ENCODE peak calls at places on chromosomes 16 and 17, in ten cellular contexts. One of them, this sample, is unnamed.

GRCh38 chr17:48671697-48672171 is 45.6 kb upstream of the HOXB9 start:
- DNase-seq in esophagus squamous epithelium: no peak
- DNase-seq in activated CD4-positive, CD25-positive, alpha-beta regulatory T cell treated with anti-CD3 and anti-CD28 coated beads, Interleukin-2, amount 50 U/mL, for 72 hours: peak
- DNase-seq in fibroblast of the conjunctiva: peak
- DNase-seq in central memory CD4-positive, alpha-beta T cell: peak
- DNase-seq in midbrain: peak
- DNase-seq in activated B cell treated with CpG ODN at 0.5 μM for 24 hours: peak
- DNase-seq in GM23248: peak
- DNase-seq in NCI-H460: peak
- DNase-seq in heart right ventricle: peak
- DNase-seq in this sample: peak

GRCh38 chr16:82043680-82044584 is 8.9 kb downstream of the HSD17B2 start:
- DNase-seq in fibroblast of the conjunctiva: peak
- DNase-seq in esophagus squamous epithelium: no peak
- DNase-seq in activated CD4-positive, CD25-positive, alpha-beta regulatory T cell treated with anti-CD3 and anti-CD28 coated beads, Interleukin-2, amount 50 U/mL, for 72 hours: no peak
- DNase-seq in activated B cell treated with CpG ODN at 0.5 μM for 24 hours: no peak
- DNase-seq in midbrain: no peak
- DNase-seq in heart right ventricle: no peak
- DNase-seq in NCI-H460: no peak
- DNase-seq in GM23248: peak
- DNase-seq in central memory CD4-positive, alpha-beta T cell: no peak
- DNase-seq in this sample: peak

GRCh38 chr17:72749119-72749572 is 343.3 kb downstream of the SLC39A11 start:
- DNase-seq in central memory CD4-positive, alpha-beta T cell: no peak
- DNase-seq in fibroblast of the conjunctiva: no peak
- DNase-seq in NCI-H460: no peak
- DNase-seq in heart right ventricle: no peak
- DNase-seq in activated CD4-positive, CD25-positive, alpha-beta regulatory T cell treated with anti-CD3 and anti-CD28 coated beads, Interleukin-2, amount 50 U/mL, for 72 hours: no peak
- DNase-seq in GM23248: no peak
- DNase-seq in midbrain: no peak
- DNase-seq in esophagus squamous epithelium: no peak
- DNase-seq in activated B cell treated with CpG ODN at 0.5 μM for 24 hours: no peak
- DNase-seq in this sample: no peak

GRCh38 chr17:70420876-70421445 is 251.6 kb downstream of the KCNJ2 start:
- DNase-seq in esophagus squamous epithelium: no peak
- DNase-seq in GM23248: no peak
- DNase-seq in fibroblast of the conjunctiva: no peak
- DNase-seq in NCI-H460: no peak
- DNase-seq in activated CD4-positive, CD25-positive, alpha-beta regulatory T cell treated with anti-CD3 and anti-CD28 coated beads, Interleukin-2, amount 50 U/mL, for 72 hours: no peak
- DNase-seq in midbrain: no peak
- DNase-seq in central memory CD4-positive, alpha-beta T cell: no peak
- DNase-seq in activated B cell treated with CpG ODN at 0.5 μM for 24 hours: no peak
- DNase-seq in heart right ventricle: no peak
- DNase-seq in this sample: peak

GRCh38 chr16:69918241-69918640 is 32.9 kb upstream of the CLEC18A start:
- DNase-seq in esophagus squamous epithelium: no peak
- DNase-seq in activated CD4-positive, CD25-positive, alpha-beta regulatory T cell treated with anti-CD3 and anti-CD28 coated beads, Interleukin-2, amount 50 U/mL, for 72 hours: no peak
- DNase-seq in activated B cell treated with CpG ODN at 0.5 μM for 24 hours: no peak
- DNase-seq in fibroblast of the conjunctiva: no peak
- DNase-seq in midbrain: no peak
- DNase-seq in NCI-H460: no peak
- DNase-seq in heart right ventricle: no peak
- DNase-seq in GM23248: peak
- DNase-seq in central memory CD4-positive, alpha-beta T cell: no peak
- DNase-seq in this sample: no peak

GRCh38 chr17:12839042-12839441 is 49.7 kb downstream of the ARHGAP44 start:
- DNase-seq in NCI-H460: no peak
- DNase-seq in midbrain: no peak
- DNase-seq in GM23248: no peak
- DNase-seq in esophagus squamous epithelium: no peak
- DNase-seq in heart right ventricle: no peak
- DNase-seq in central memory CD4-positive, alpha-beta T cell: no peak
- DNase-seq in activated CD4-positive, CD25-positive, alpha-beta regulatory T cell treated with anti-CD3 and anti-CD28 coated beads, Interleukin-2, amount 50 U/mL, for 72 hours: no peak
- DNase-seq in activated B cell treated with CpG ODN at 0.5 μM for 24 hours: no peak
- DNase-seq in fibroblast of the conjunctiva: no peak
- DNase-seq in this sample: no peak

GRCh38 chr16:1293921-1294656 is 15.3 kb upstream of the UBE2I start:
- DNase-seq in central memory CD4-positive, alpha-beta T cell: no peak
- DNase-seq in midbrain: no peak
- DNase-seq in NCI-H460: no peak
- DNase-seq in esophagus squamous epithelium: no peak
- DNase-seq in activated CD4-positive, CD25-positive, alpha-beta regulatory T cell treated with anti-CD3 and anti-CD28 coated beads, Interleukin-2, amount 50 U/mL, for 72 hours: no peak
- DNase-seq in heart right ventricle: no peak
- DNase-seq in GM23248: no peak
- DNase-seq in activated B cell treated with CpG ODN at 0.5 μM for 24 hours: no peak
- DNase-seq in fibroblast of the conjunctiva: no peak
- DNase-seq in this sample: no peak

GRCh38 chr17:74770498-74771318 is 5.4 kb downstream of the NAT9 start:
- DNase-seq in activated CD4-positive, CD25-positive, alpha-beta regulatory T cell treated with anti-CD3 and anti-CD28 coated beads, Interleukin-2, amount 50 U/mL, for 72 hours: peak
- DNase-seq in heart right ventricle: peak
- DNase-seq in midbrain: peak
- DNase-seq in central memory CD4-positive, alpha-beta T cell: peak
- DNase-seq in fibroblast of the conjunctiva: peak
- DNase-seq in activated B cell treated with CpG ODN at 0.5 μM for 24 hours: peak
- DNase-seq in NCI-H460: peak
- DNase-seq in GM23248: peak
- DNase-seq in esophagus squamous epithelium: no peak
- DNase-seq in this sample: peak

GRCh38 chr17:46264456-46265198 is 30.3 kb upstream of the LRRC37A start:
- DNase-seq in esophagus squamous epithelium: no peak
- DNase-seq in NCI-H460: no peak
- DNase-seq in activated CD4-positive, CD25-positive, alpha-beta regulatory T cell treated with anti-CD3 and anti-CD28 coated beads, Interleukin-2, amount 50 U/mL, for 72 hours: no peak
- DNase-seq in GM23248: peak
- DNase-seq in central memory CD4-positive, alpha-beta T cell: peak
- DNase-seq in activated B cell treated with CpG ODN at 0.5 μM for 24 hours: no peak
- DNase-seq in heart right ventricle: no peak
- DNase-seq in fibroblast of the conjunctiva: no peak
- DNase-seq in midbrain: no peak
- DNase-seq in this sample: peak

GRCh38 chr17:62597920-62598319 is 29.6 kb upstream of the MRC2 start:
- DNase-seq in activated B cell treated with CpG ODN at 0.5 μM for 24 hours: no peak
- DNase-seq in GM23248: peak
- DNase-seq in activated CD4-positive, CD25-positive, alpha-beta regulatory T cell treated with anti-CD3 and anti-CD28 coated beads, Interleukin-2, amount 50 U/mL, for 72 hours: no peak
- DNase-seq in NCI-H460: no peak
- DNase-seq in heart right ventricle: no peak
- DNase-seq in midbrain: no peak
- DNase-seq in central memory CD4-positive, alpha-beta T cell: no peak
- DNase-seq in fibroblast of the conjunctiva: peak
- DNase-seq in esophagus squamous epithelium: no peak
- DNase-seq in this sample: peak

This sample was measured in epithelial cell of esophagus.